ENCODE peak calls at places on chromosomes 16 and 17, in four cellular contexts. Q is IMR-90, N is trophoblast cell, W is mesenchymal stem cell. A is an unnamed sample.
A peak's percentile ranks its signal among the peaks of the same experiment; 100 is the strongest.

GRCh38 chr16:83807710-83808572 is at the start of gene HSBP1:
- DNase-seq in Q (peak; percentile 86), N (peak; percentile 95), W (peak; percentile 93), A (peak; percentile 96)

GRCh38 chr17:58324409-58325288 is 3.9 kb downstream of the TSPOAP1 start:
- DNase-seq in Q (peak; percentile 18), N (no peak), W (peak; percentile 26), A (no peak)

GRCh38 chr16:8660841-8661301 is 13.5 kb upstream of the ABAT start:
- DNase-seq in Q (peak; percentile 58), N (peak; percentile 53), W (peak; percentile 62), A (peak; percentile 84)

GRCh38 chr17:13643196-13643595 is 41.5 kb upstream of the HS3ST3A1 start:
- DNase-seq in Q (no peak), N (no peak), W (no peak), A (peak; percentile 35)

GRCh38 chr16:85055503-85056210 is 28.1 kb downstream of the KIAA0513 start:
- DNase-seq in Q (peak; percentile 63), N (peak; percentile 4), W (peak; percentile 91), A (no peak)

GRCh38 chr17:72901657-72902056 is 190.8 kb downstream of the SLC39A11 start:
- DNase-seq in Q (no peak), N (no peak), W (no peak), A (no peak)

GRCh38 chr16:76292218-76292617 is 15.0 kb downstream of the CNTNAP4 start:
- DNase-seq in Q (no peak), N (no peak), W (no peak), A (no peak)

GRCh38 chr17:20278805-20279204 is 188.5 kb downstream of the LGALS9B start:
- DNase-seq in Q (no peak), N (no peak), W (no peak), A (no peak)

GRCh38 chr17:21573961-21574610 is 118.2 kb upstream of the KCNJ18 start:
- DNase-seq in Q (peak; percentile 68), N (no peak), W (no peak), A (no peak)

GRCh38 chr16:49376206-49376605 is 2.6 kb downstream of the C16orf78 start:
- DNase-seq in Q (no peak), N (no peak), W (no peak), A (no peak)

GRCh38 chr17:37506678-37507077 is 17.0 kb downstream of the DUSP14 start:
- DNase-seq in Q (peak; percentile 47), N (peak; percentile 32), W (peak; percentile 58), A (peak; percentile 90)

GRCh38 chr17:63481488-63481870 is 4.6 kb downstream of the ACE start:
- DNase-seq in Q (no peak), N (no peak), W (no peak), A (no peak)

GRCh38 chr16:71693168-71693567 is 31.3 kb downstream of the PHLPP2 start:
- DNase-seq in Q (no peak), N (no peak), W (no peak), A (no peak)

GRCh38 chr17:9696279-9697044 is 51.1 kb downstream of the USP43 start:
- DNase-seq in Q (no peak), N (peak; percentile 82), W (no peak), A (peak; percentile 50)

GRCh38 chr16:24950275-24950674 is 64.9 kb downstream of the ARHGAP17 start:
- DNase-seq in Q (peak; percentile 84), N (no peak), W (peak; percentile 23), A (no peak)

GRCh38 chr17:70324031-70324430 is 154.7 kb downstream of the KCNJ2 start:
- DNase-seq in Q (no peak), N (no peak), W (no peak), A (no peak)

GRCh38 chr17:73474370-73474988 is 162.7 kb upstream of the CDC42EP4 start:
- DNase-seq in Q (peak; percentile 39), N (peak; percentile 19), W (peak; percentile 55), A (no peak)

GRCh38 chr16:1900452-1900774 is 17.8 kb downstream of the HS3ST6 start:
- DNase-seq in Q (no peak), N (peak; percentile 77), W (no peak), A (no peak)

GRCh38 chr17:2083613-2084128 is 28.8 kb downstream of the HIC1 start:
- DNase-seq in Q (no peak), N (no peak), W (peak; percentile 63), A (no peak)
- H3K14ac ChIP-seq in Q (peak overlapping the region; percentile 57), N (peak overlapping the region; percentile 29), W (no peak overlapping the region), A (no peak overlapping the region)

GRCh38 chr16:30582611-30583340 is 2.7 kb downstream of the ZNF785 start:
- DNase-seq in Q (no peak), N (no peak), W (no peak), A (peak; percentile 35)

GRCh38 chr16:30581462-30581861 is 4.0 kb downstream of the ZNF785 start:
- DNase-seq in Q (no peak), N (no peak), W (no peak), A (no peak)

GRCh38 chr16:30588651-30589050 is 3.2 kb upstream of the ZNF785 start:
- DNase-seq in Q (no peak), N (no peak), W (no peak), A (no peak)

GRCh38 chr16:30585022-30585399 is 486 bp downstream of the ZNF785 start:
- DNase-seq in Q (no peak), N (no peak), W (no peak), A (peak; percentile 57)

DNA sequence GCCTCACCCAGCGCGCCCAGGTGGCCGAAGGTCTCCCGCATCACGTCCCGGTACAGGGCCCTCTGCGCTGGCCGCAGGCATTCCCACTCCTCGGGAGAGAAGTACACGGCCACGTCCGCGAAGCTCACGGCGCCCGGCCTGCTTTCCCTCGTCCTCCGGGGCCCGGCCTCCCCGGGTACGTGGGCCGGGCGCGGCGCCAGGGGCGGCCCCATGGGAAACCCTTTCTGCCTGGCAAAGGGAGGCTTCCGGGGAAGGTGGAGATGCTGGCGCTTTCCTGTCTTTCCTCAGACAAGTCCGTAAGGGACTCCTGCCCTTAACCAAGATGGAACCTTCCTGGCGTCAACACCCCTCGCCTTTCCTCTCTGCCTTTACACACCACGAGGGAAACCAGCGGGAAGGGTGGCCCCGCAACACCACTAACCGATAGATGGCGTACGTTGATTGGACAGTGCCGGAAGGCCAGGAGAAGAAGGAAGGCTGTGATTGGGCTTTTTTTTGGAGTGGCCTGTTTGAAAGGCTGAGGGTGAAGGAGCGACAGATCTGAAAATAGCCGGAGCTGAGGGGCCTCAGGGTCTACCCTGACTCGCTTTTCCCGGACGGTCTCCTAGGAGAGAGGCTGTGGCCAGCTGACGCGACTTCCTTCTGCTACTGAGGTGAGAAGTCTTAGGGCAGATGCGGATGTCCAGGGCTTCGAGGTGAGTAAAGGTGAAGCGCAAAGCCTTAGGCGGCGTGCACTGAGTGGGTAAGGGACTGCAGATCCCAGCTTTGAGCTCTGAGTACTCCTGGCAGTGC is at the start of gene ZNF785:
- DNase-seq in Q (peak; percentile 99), N (peak; percentile 85), W (peak; percentile 97), A (peak; percentile 99)
- H2BK120ac ChIP-seq in Q (peak within 1 kb of the TSS; percentile 39), N (peak within 1 kb of the TSS; percentile 67), W (peak within 1 kb of the TSS; percentile 90), A (peak within 1 kb of the TSS; percentile 56)

DNA sequence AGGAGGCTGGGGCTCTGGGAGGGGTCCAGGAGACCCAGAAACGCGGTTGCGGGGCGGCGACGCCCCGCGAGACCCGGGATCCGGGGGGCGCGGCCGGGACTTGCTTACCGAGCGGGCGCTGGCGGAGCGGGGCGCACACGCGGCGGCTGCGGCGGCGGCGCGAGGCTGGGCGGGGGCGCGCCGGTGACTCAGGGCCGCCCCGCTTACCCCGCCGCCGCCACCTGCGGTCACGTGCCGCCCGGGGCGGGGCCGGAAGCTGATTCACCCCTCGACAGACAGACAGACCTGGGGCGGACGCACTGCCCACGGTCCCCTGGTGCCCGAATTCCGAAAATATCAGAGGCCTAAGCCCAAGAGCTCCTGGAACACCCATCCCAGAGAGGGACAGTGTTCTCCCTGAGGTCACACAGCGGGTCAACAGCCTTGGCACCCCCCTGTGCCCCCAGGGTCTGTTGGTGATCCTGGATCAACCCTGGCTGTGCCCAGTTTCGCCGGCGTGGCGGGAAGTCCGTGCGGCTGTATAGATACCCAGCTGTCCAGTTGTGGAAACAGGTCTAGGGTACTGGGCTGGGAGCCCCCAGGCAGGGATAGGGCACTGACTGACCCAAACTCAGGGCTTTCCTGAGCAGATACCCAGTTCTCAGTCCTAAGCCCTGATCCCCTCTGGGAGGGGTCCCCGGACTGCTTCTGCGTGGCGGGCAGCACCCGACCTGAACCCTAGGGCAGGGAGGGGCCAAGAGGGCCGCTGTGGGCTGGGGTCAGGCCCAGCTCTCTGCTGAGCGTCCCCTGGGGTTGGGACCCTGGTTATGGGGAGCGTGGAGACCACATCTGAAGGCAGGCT is at the start of gene FAM83G:
- DNase-seq in Q (peak; percentile 71), N (peak; percentile 70), W (peak; percentile 69), A (peak; percentile 86)
- H3K4ac ChIP-seq in Q (peak within 1 kb of the TSS; percentile 93), N (peak within 1 kb of the TSS; percentile 46), W (peak within 1 kb of the TSS; percentile 36), A (no peak within 1 kb of the TSS)

GRCh38 chr16:35344012-35344762 is 1884.8 kb downstream of the TP53TG3F start:
- DNase-seq in Q (no peak), N (no peak), W (no peak), A (no peak)
- H3K14ac ChIP-seq in Q (no peak overlapping the region), N (no peak overlapping the region), W (no peak overlapping the region), A (no peak overlapping the region)

GRCh38 chr17:79840204-79840988 is 1.2 kb upstream of the CBX4 start:
- DNase-seq in Q (peak; percentile 31), N (no peak), W (peak; percentile 65), A (peak; percentile 74)
- H2BK120ac ChIP-seq in Q (peak overlapping the region; percentile 56), N (no peak overlapping the region), W (peak overlapping the region; percentile 71), A (no peak overlapping the region)

GRCh38 chr16:586645-587590 is 2.9 kb upstream of the RAB40C start:
- DNase-seq in Q (no peak), N (no peak), W (no peak), A (no peak)

GRCh38 chr16:590165-590874 is 454 bp downstream of the RAB40C start:
- DNase-seq in Q (peak; percentile 47), N (no peak), W (peak; percentile 60), A (no peak)

GRCh38 chr16:589658-590159 is at the start of gene RAB40C:
- DNase-seq in Q (peak; percentile 97), N (peak; percentile 95), W (peak; percentile 97), A (peak; percentile 99)

GRCh38 chr16:588889-589657 is 793 bp upstream of the RAB40C start:
- DNase-seq in Q (peak; percentile 92), N (peak; percentile 92), W (peak; percentile 96), A (peak; percentile 96)

DNA sequence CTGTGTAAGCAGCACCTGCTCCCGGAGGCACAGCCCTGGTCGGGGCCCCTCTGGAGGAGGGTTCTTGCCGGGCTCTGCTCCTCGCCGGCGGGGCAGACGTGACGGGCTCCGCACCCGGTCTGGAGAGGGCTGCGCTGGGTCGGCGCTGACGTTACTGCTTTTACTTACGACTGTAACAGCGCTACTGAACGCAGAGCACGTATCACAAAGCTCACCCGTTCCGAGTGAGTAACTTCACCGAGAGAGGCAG is 1.3 kb upstream of the RAB40C start:
- DNase-seq in Q (peak; percentile 80), N (peak; percentile 42), W (peak; percentile 89), A (no peak)
- H3K4ac ChIP-seq in Q (peak overlapping the region; percentile 90), N (peak overlapping the region; percentile 76), W (peak overlapping the region; percentile 42), A (no peak overlapping the region)

DNA sequence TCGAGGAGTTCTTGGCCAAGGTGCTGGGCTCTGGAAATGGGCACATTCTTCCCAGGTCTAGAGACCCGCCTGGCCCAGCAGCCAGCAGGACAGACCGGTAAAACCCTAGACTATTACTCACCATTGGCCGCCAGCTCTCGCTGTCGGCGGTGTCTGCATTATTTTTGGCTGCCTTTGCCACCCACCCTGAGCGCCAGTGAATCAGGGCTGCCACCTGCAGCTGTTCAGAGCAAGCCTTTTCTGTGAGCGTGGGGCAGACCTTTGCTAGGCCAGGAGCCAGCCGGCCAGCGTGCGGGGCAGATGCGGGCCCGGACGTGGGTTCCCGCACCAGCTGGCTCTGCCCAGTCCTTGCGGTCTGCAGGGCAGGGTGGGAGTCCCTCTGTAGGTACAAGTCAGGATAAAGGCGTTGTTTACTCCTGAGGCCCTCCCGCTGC is 15.8 kb upstream of the CLEC18A start:
- DNase-seq in Q (no peak), N (no peak), W (no peak), A (no peak)
- H3K14ac ChIP-seq in Q (no peak overlapping the region), N (no peak overlapping the region), W (no peak overlapping the region), A (no peak overlapping the region)

GRCh38 chr16:55126456-55126855 is 195.8 kb downstream of the IRX5 start:
- DNase-seq in Q (no peak), N (no peak), W (no peak), A (no peak)
- H2BK120ac ChIP-seq in Q (no peak overlapping the region), N (no peak overlapping the region), W (no peak overlapping the region), A (no peak overlapping the region)